ENCODE peak calls at places on chromosome 10, in eight cellular contexts. One of them, this sample, is unnamed.

GRCh38 chr10:89540550-89540949 is 5.2 kb upstream of the SLC16A12 start:
- DNase-seq in OCI-LY7: no peak
- DNase-seq in neural crest cell: no peak
- DNase-seq in upper lobe of right lung: no peak
- DNase-seq in colonic mucosa: no peak
- DNase-seq in AG10803: peak; percentile 10
- DNase-seq in CD4-positive, alpha-beta T cell: no peak
- DNase-seq in RWPE2: no peak
- DNase-seq in this sample: no peak

GRCh38 chr10:79019961-79020491 is 48.7 kb upstream of the ZMIZ1 start:
- DNase-seq in OCI-LY7: no peak
- DNase-seq in neural crest cell: no peak
- DNase-seq in upper lobe of right lung: peak; percentile 63
- DNase-seq in colonic mucosa: no peak
- DNase-seq in AG10803: peak; percentile 75
- DNase-seq in CD4-positive, alpha-beta T cell: no peak
- DNase-seq in RWPE2: peak; percentile 28
- DNase-seq in this sample: no peak

GRCh38 chr10:3853016-3853415 is 68.0 kb upstream of the KLF6 start:
- DNase-seq in OCI-LY7: no peak
- DNase-seq in neural crest cell: no peak
- DNase-seq in upper lobe of right lung: no peak
- DNase-seq in colonic mucosa: no peak
- DNase-seq in AG10803: no peak
- DNase-seq in CD4-positive, alpha-beta T cell: no peak
- DNase-seq in RWPE2: no peak
- DNase-seq in this sample: no peak

GRCh38 chr10:79948976-79949722 is at the start of gene SFTPD:
- DNase-seq in OCI-LY7: no peak
- DNase-seq in neural crest cell: no peak
- DNase-seq in upper lobe of right lung: peak; percentile 85
- DNase-seq in colonic mucosa: no peak
- DNase-seq in AG10803: peak; percentile 16
- DNase-seq in CD4-positive, alpha-beta T cell: no peak
- DNase-seq in RWPE2: no peak
- DNase-seq in this sample: no peak

GRCh38 chr10:124092270-124093075 is 925 bp downstream of the CHST15 start:
- DNase-seq in OCI-LY7: peak; percentile 81
- DNase-seq in neural crest cell: peak; percentile 23
- DNase-seq in upper lobe of right lung: peak; percentile 87
- DNase-seq in colonic mucosa: peak; percentile 57
- DNase-seq in AG10803: no peak
- DNase-seq in CD4-positive, alpha-beta T cell: peak; percentile 13
- DNase-seq in RWPE2: no peak
- DNase-seq in this sample: peak; percentile 42

GRCh38 chr10:66748217-66748616 is 177.6 kb upstream of the LRRTM3 start:
- DNase-seq in OCI-LY7: no peak
- DNase-seq in neural crest cell: no peak
- DNase-seq in upper lobe of right lung: no peak
- DNase-seq in colonic mucosa: no peak
- DNase-seq in AG10803: no peak
- DNase-seq in CD4-positive, alpha-beta T cell: no peak
- DNase-seq in RWPE2: no peak
- DNase-seq in this sample: no peak

GRCh38 chr10:12243860-12244620 is 48.1 kb downstream of the CDC123 start:
- DNase-seq in OCI-LY7: peak; percentile 95
- DNase-seq in neural crest cell: no peak
- DNase-seq in upper lobe of right lung: no peak
- DNase-seq in colonic mucosa: no peak
- DNase-seq in AG10803: no peak
- DNase-seq in CD4-positive, alpha-beta T cell: no peak
- DNase-seq in RWPE2: no peak
- DNase-seq in this sample: no peak

GRCh38 chr10:14414901-14415300 is 84.2 kb upstream of the FRMD4A start:
- DNase-seq in OCI-LY7: no peak
- DNase-seq in neural crest cell: no peak
- DNase-seq in upper lobe of right lung: no peak
- DNase-seq in colonic mucosa: no peak
- DNase-seq in AG10803: peak; percentile 79
- DNase-seq in CD4-positive, alpha-beta T cell: no peak
- DNase-seq in RWPE2: no peak
- DNase-seq in this sample: no peak

GRCh38 chr10:12785338-12785934 is 216.1 kb downstream of the CCDC3 start:
- DNase-seq in OCI-LY7: no peak
- DNase-seq in neural crest cell: no peak
- DNase-seq in upper lobe of right lung: no peak
- DNase-seq in colonic mucosa: no peak
- DNase-seq in AG10803: no peak
- DNase-seq in CD4-positive, alpha-beta T cell: no peak
- DNase-seq in RWPE2: no peak
- DNase-seq in this sample: no peak

GRCh38 chr10:77789016-77789415 is 137.5 kb downstream of the DLG5 start:
- DNase-seq in OCI-LY7: no peak
- DNase-seq in neural crest cell: no peak
- DNase-seq in upper lobe of right lung: peak; percentile 23
- DNase-seq in colonic mucosa: no peak
- DNase-seq in AG10803: no peak
- DNase-seq in CD4-positive, alpha-beta T cell: no peak
- DNase-seq in RWPE2: peak; percentile 34
- DNase-seq in this sample: no peak

GRCh38 chr10:23195846-23196200 is 3.7 kb downstream of the PTF1A start:
- DNase-seq in OCI-LY7: no peak
- DNase-seq in neural crest cell: no peak
- DNase-seq in upper lobe of right lung: no peak
- DNase-seq in colonic mucosa: no peak
- DNase-seq in AG10803: no peak
- DNase-seq in CD4-positive, alpha-beta T cell: no peak
- DNase-seq in RWPE2: no peak
- DNase-seq in this sample: no peak

GRCh38 chr10:94673614-94674321 is 9.8 kb upstream of the CYP2C18 start:
- DNase-seq in OCI-LY7: no peak
- DNase-seq in neural crest cell: no peak
- DNase-seq in upper lobe of right lung: no peak
- DNase-seq in colonic mucosa: no peak
- DNase-seq in AG10803: no peak
- DNase-seq in CD4-positive, alpha-beta T cell: no peak
- DNase-seq in RWPE2: no peak
- DNase-seq in this sample: no peak

GRCh38 chr10:89793649-89794254 is 92.4 kb downstream of the KIF20B start:
- DNase-seq in OCI-LY7: peak; percentile 72
- DNase-seq in neural crest cell: peak; percentile 43
- DNase-seq in upper lobe of right lung: no peak
- DNase-seq in colonic mucosa: peak; percentile 31
- DNase-seq in AG10803: peak; percentile 72
- DNase-seq in CD4-positive, alpha-beta T cell: peak; percentile 5
- DNase-seq in RWPE2: no peak
- DNase-seq in this sample: no peak

GRCh38 chr10:88271736-88272135 is 311.4 kb downstream of the RNLS start:
- DNase-seq in OCI-LY7: no peak
- DNase-seq in neural crest cell: no peak
- DNase-seq in upper lobe of right lung: no peak
- DNase-seq in colonic mucosa: no peak
- DNase-seq in AG10803: peak; percentile 64
- DNase-seq in CD4-positive, alpha-beta T cell: no peak
- DNase-seq in RWPE2: no peak
- DNase-seq in this sample: no peak

GRCh38 chr10:3699896-3700295 is 85.1 kb downstream of the KLF6 start:
- DNase-seq in OCI-LY7: no peak
- DNase-seq in neural crest cell: no peak
- DNase-seq in upper lobe of right lung: no peak
- DNase-seq in colonic mucosa: no peak
- DNase-seq in AG10803: peak; percentile 13
- DNase-seq in CD4-positive, alpha-beta T cell: no peak
- DNase-seq in RWPE2: no peak
- DNase-seq in this sample: no peak

GRCh38 chr10:122297583-122297982 is 26.5 kb downstream of the BTBD16 start:
- DNase-seq in OCI-LY7: no peak
- DNase-seq in neural crest cell: no peak
- DNase-seq in upper lobe of right lung: no peak
- DNase-seq in colonic mucosa: peak; percentile 15
- DNase-seq in AG10803: no peak
- DNase-seq in CD4-positive, alpha-beta T cell: no peak
- DNase-seq in RWPE2: no peak
- DNase-seq in this sample: no peak

DNA sequence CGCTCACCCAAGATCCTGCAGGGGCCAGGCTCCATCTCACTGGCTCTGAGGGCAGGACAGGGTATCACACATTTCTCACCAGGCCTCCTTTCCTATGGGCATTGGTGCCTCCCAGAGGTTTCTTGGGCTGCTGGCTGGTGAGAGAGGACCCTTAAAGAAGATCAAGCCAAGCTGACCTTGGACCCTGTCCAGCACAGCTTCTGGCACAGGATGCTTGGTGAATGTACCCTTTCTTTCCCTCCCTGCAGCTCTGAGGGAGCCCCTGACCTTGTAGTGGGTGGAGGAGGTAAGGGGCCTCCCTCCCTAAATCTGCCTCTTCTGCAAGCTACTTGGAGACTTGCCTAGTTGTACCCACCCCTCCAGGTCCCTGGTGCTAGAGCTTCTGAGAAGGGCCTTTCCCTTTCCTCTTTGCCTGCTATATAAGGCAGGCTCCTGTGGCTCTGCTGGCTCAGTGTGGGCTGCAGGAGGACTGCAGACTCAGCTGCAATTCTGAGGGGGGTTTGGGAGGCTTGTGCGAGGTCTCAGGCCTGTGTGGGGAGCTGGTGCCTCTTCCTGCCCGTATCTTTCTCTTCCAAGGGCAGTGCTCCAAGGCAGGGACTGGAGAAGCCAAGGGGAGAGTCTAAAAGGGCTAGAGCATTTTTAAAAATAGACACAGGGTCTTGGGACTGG is 11.8 kb upstream of the TRIM8 start:
- DNase-seq in OCI-LY7: no peak
- DNase-seq in neural crest cell: no peak
- DNase-seq in upper lobe of right lung: peak; percentile 45
- DNase-seq in colonic mucosa: no peak
- DNase-seq in AG10803: peak; percentile 44
- DNase-seq in CD4-positive, alpha-beta T cell: no peak
- DNase-seq in RWPE2: no peak
- DNase-seq in this sample: no peak
- TF ChIP-seq CTCF in OCI-LY7: no peak
- TF ChIP-seq CTCF in neural crest cell: no peak
- TF ChIP-seq CTCF in upper lobe of right lung: no peak
- TF ChIP-seq CTCF in colonic mucosa: no peak
- TF ChIP-seq CTCF in AG10803: peak; percentile 11
- TF ChIP-seq CTCF in CD4-positive, alpha-beta T cell: no peak
- TF ChIP-seq CTCF in RWPE2: no peak
- TF ChIP-seq CTCF in this sample: no peak

GRCh38 chr10:76675951-76676587 is 961.5 kb downstream of the KCNMA1 start:
- DNase-seq in OCI-LY7: no peak
- DNase-seq in neural crest cell: no peak
- DNase-seq in upper lobe of right lung: no peak
- DNase-seq in colonic mucosa: peak; percentile 22
- DNase-seq in AG10803: peak; percentile 67
- DNase-seq in CD4-positive, alpha-beta T cell: no peak
- DNase-seq in RWPE2: no peak
- DNase-seq in this sample: no peak
- TF ChIP-seq CTCF in OCI-LY7: no peak
- TF ChIP-seq CTCF in neural crest cell: no peak
- TF ChIP-seq CTCF in upper lobe of right lung: no peak
- TF ChIP-seq CTCF in colonic mucosa: no peak
- TF ChIP-seq CTCF in AG10803: peak; percentile 15
- TF ChIP-seq CTCF in CD4-positive, alpha-beta T cell: no peak
- TF ChIP-seq CTCF in RWPE2: no peak
- TF ChIP-seq CTCF in this sample: no peak

GRCh38 chr10:75403144-75404022 is 1.8 kb upstream of the ZNF503 start:
- DNase-seq in OCI-LY7: no peak
- DNase-seq in neural crest cell: peak; percentile 45
- DNase-seq in upper lobe of right lung: peak; percentile 79
- DNase-seq in colonic mucosa: peak; percentile 55
- DNase-seq in AG10803: peak; percentile 28
- DNase-seq in CD4-positive, alpha-beta T cell: no peak
- DNase-seq in RWPE2: no peak
- DNase-seq in this sample: peak; percentile 81

GRCh38 chr10:75405201-75406143 is 3.9 kb upstream of the ZNF503 start:
- DNase-seq in OCI-LY7: no peak
- DNase-seq in neural crest cell: peak; percentile 34
- DNase-seq in upper lobe of right lung: peak; percentile 87
- DNase-seq in colonic mucosa: peak; percentile 40
- DNase-seq in AG10803: no peak
- DNase-seq in CD4-positive, alpha-beta T cell: no peak
- DNase-seq in RWPE2: no peak
- DNase-seq in this sample: peak; percentile 84

GRCh38 chr10:75406158-75407065 is 4.8 kb upstream of the ZNF503 start:
- DNase-seq in OCI-LY7: no peak
- DNase-seq in neural crest cell: peak; percentile 7
- DNase-seq in upper lobe of right lung: peak; percentile 67
- DNase-seq in colonic mucosa: no peak
- DNase-seq in AG10803: no peak
- DNase-seq in CD4-positive, alpha-beta T cell: no peak
- DNase-seq in RWPE2: no peak
- DNase-seq in this sample: no peak

GRCh38 chr10:75404023-75404334 is 2.4 kb upstream of the ZNF503 start:
- DNase-seq in OCI-LY7: no peak
- DNase-seq in neural crest cell: no peak
- DNase-seq in upper lobe of right lung: no peak
- DNase-seq in colonic mucosa: no peak
- DNase-seq in AG10803: no peak
- DNase-seq in CD4-positive, alpha-beta T cell: no peak
- DNase-seq in RWPE2: no peak
- DNase-seq in this sample: no peak

GRCh38 chr10:75404335-75405200 is 3.0 kb upstream of the ZNF503 start:
- DNase-seq in OCI-LY7: no peak
- DNase-seq in neural crest cell: peak; percentile 36
- DNase-seq in upper lobe of right lung: peak; percentile 89
- DNase-seq in colonic mucosa: peak; percentile 57
- DNase-seq in AG10803: no peak
- DNase-seq in CD4-positive, alpha-beta T cell: no peak
- DNase-seq in RWPE2: no peak
- DNase-seq in this sample: peak; percentile 50
- TF ChIP-seq CTCF in OCI-LY7: no peak
- TF ChIP-seq CTCF in neural crest cell: peak; percentile 16
- TF ChIP-seq CTCF in upper lobe of right lung: no peak
- TF ChIP-seq CTCF in colonic mucosa: no peak
- TF ChIP-seq CTCF in AG10803: no peak
- TF ChIP-seq CTCF in CD4-positive, alpha-beta T cell: no peak
- TF ChIP-seq CTCF in RWPE2: no peak
- TF ChIP-seq CTCF in this sample: no peak

GRCh38 chr10:34168429-34168828 is 646.7 kb downstream of the PARD3 start:
- DNase-seq in OCI-LY7: no peak
- DNase-seq in neural crest cell: no peak
- DNase-seq in upper lobe of right lung: no peak
- DNase-seq in colonic mucosa: no peak
- DNase-seq in AG10803: peak; percentile 31
- DNase-seq in CD4-positive, alpha-beta T cell: no peak
- DNase-seq in RWPE2: no peak
- DNase-seq in this sample: no peak
- TF ChIP-seq CTCF in OCI-LY7: no peak
- TF ChIP-seq CTCF in neural crest cell: no peak
- TF ChIP-seq CTCF in upper lobe of right lung: no peak
- TF ChIP-seq CTCF in colonic mucosa: no peak
- TF ChIP-seq CTCF in AG10803: no peak
- TF ChIP-seq CTCF in CD4-positive, alpha-beta T cell: no peak
- TF ChIP-seq CTCF in RWPE2: no peak
- TF ChIP-seq CTCF in this sample: no peak